ENCODE peak calls at places on chromosomes 4 and X, in seven cellular contexts. V is breast epithelium; W is Right ventricle myocardium superior; F is fibroblast of pulmonary artery; U is NCI-H1105; Z is nephron progenitor cell; A is activated CD4-positive, alpha-beta T cell treated with anti-CD3 and anti-CD28 coated beads, Interleukin-2, amount 50 U/mL, for 4 hours. J is an unnamed sample.

GRCh38 chrX:7119927-7120577 is 27.5 kb upstream of the STS start:
- DNase-seq in V (no peak), W (no peak), F (no peak), U (no peak), Z (no peak), A (no peak), J (no peak)

GRCh38 chr4:101071241-101071640 is 276.1 kb downstream of the PPP3CA start:
- DNase-seq in V (no peak), W (no peak), F (peak), U (no peak), Z (no peak), A (no peak), J (no peak)

GRCh38 chrX:153687121-153688039 is at the start of gene SLC6A8:
- DNase-seq in V (peak), W (peak), F (peak), U (peak), Z (peak), A (peak), J (peak)

GRCh38 chr4:113522433-113522832 is 239.1 kb downstream of the CAMK2D start:
- DNase-seq in V (no peak), W (no peak), F (no peak), U (no peak), Z (no peak), A (no peak), J (no peak)

GRCh38 chr4:3707423-3708102 is 58.6 kb upstream of the ADRA2C start:
- DNase-seq in V (no peak), W (peak), F (no peak), U (no peak), Z (no peak), A (no peak), J (no peak)

GRCh38 chrX:105063743-105064142 is 156.8 kb downstream of the TEX13A start:
- DNase-seq in V (no peak), W (no peak), F (no peak), U (no peak), Z (no peak), A (no peak), J (no peak)

GRCh38 chrX:19866626-19867410 is 20.6 kb downstream of the SH3KBP1 start:
- DNase-seq in V (no peak), W (no peak), F (no peak), U (no peak), Z (no peak), A (no peak), J (no peak)

GRCh38 chr4:183417356-183417755 is 27.1 kb upstream of the CDKN2AIP start:
- DNase-seq in V (no peak), W (no peak), F (no peak), U (no peak), Z (no peak), A (no peak), J (no peak)

GRCh38 chrX:53190363-53190960 is 34.5 kb downstream of the KDM5C start:
- DNase-seq in V (no peak), W (no peak), F (peak), U (no peak), Z (peak), A (no peak), J (peak)